ENCODE peak calls at places on chromosome 15, in four cellular contexts. A, B, D and W are unnamed samples.

GRCh38 chr15:46365612-46366011 is 730.8 kb downstream of the SQOR start:
- DNase-seq in A (no peak), B (peak), D (no peak), W (no peak)

GRCh38 chr15:57384816-57385215 is 8.5 kb downstream of the CGNL1 start:
- DNase-seq in A (no peak), B (peak), D (no peak), W (no peak)

GRCh38 chr15:29889545-29890329 is 67.5 kb upstream of the TJP1 start:
- DNase-seq in A (no peak), B (no peak), D (no peak), W (no peak)

GRCh38 chr15:70066004-70066403 is 31.7 kb downstream of the TLE3 start:
- DNase-seq in A (no peak), B (no peak), D (no peak), W (no peak)

GRCh38 chr15:73704869-73705645 is 20.9 kb downstream of the CD276 start:
- DNase-seq in A (peak), B (no peak), D (peak), W (peak)

GRCh38 chr15:50959717-50960116 is 51.2 kb downstream of the AP4E1 start:
- DNase-seq in A (no peak), B (no peak), D (no peak), W (no peak)

GRCh38 chr15:60708684-60709083 is 229.7 kb upstream of the ICE2 start:
- DNase-seq in A (no peak), B (peak), D (no peak), W (no peak)

GRCh38 chr15:71396536-71397125 is 281.4 kb downstream of the THSD4 start:
- DNase-seq in A (no peak), B (no peak), D (no peak), W (no peak)

GRCh38 chr15:89899303-89899946 is 5.6 kb upstream of the AP3S2 start:
- DNase-seq in A (no peak), B (no peak), D (no peak), W (no peak)

GRCh38 chr15:24954783-24955548 is at the start of the genes SNRPN and SNURF:
- DNase-seq in A (peak), B (peak), D (peak), W (peak)

GRCh38 chr15:69920232-69920631 is 177.5 kb downstream of the TLE3 start:
- DNase-seq in A (no peak), B (no peak), D (no peak), W (no peak)

GRCh38 chr15:65373163-65373651 is 4.6 kb downstream of the IGDCC3 start:
- DNase-seq in A (no peak), B (no peak), D (no peak), W (no peak)

GRCh38 chr15:70507772-70508351 is 255.5 kb downstream of the UACA start:
- DNase-seq in A (no peak), B (no peak), D (no peak), W (no peak)

GRCh38 chr15:80578206-80578595 is 116.9 kb upstream of the ABHD17C start:
- DNase-seq in A (no peak), B (no peak), D (no peak), W (no peak)

GRCh38 chr15:72616491-72617210 is 37.8 kb upstream of the GOLGA6B start:
- DNase-seq in A (no peak), B (no peak), D (no peak), W (no peak)

GRCh38 chr15:68599560-68600071 is 20.8 kb downstream of the CORO2B start:
- DNase-seq in A (no peak), B (peak), D (no peak), W (no peak)

GRCh38 chr15:60392986-60393811 is 4.6 kb downstream of the ANXA2 start:
- DNase-seq in A (no peak), B (peak), D (no peak), W (no peak)

GRCh38 chr15:63833246-63833696 is 477 bp downstream of the HERC1 start:
- DNase-seq in A (peak), B (peak), D (no peak), W (peak)

GRCh38 chr15:98420837-98421236 is 227.5 kb upstream of the IGF1R start:
- DNase-seq in A (no peak), B (no peak), D (no peak), W (no peak)

GRCh38 chr15:98800437-98801233 is 152.3 kb downstream of the IGF1R start:
- DNase-seq in A (no peak), B (peak), D (no peak), W (no peak)

GRCh38 chr15:43220991-43221403 is at the start of gene EPB42:
- DNase-seq in A (no peak), B (no peak), D (no peak), W (no peak)

GRCh38 chr15:53746101-53746500 is 13.4 kb downstream of the WDR72 start:
- DNase-seq in A (no peak), B (no peak), D (no peak), W (no peak)

GRCh38 chr15:85620321-85621044 is 174.2 kb downstream of the KLHL25 start:
- DNase-seq in A (no peak), B (peak), D (no peak), W (no peak)

GRCh38 chr15:38547255-38547997 is 17.2 kb downstream of the RASGRP1 start:
- DNase-seq in A (no peak), B (peak), D (no peak), W (no peak)
- TF ChIP-seq CTCF in A (no peak), B (no peak), D (no peak), W (no peak)

GRCh38 chr15:48602358-48603122 is 43.0 kb downstream of the FBN1 start:
- DNase-seq in A (no peak), B (peak), D (no peak), W (no peak)

GRCh38 chr15:48603922-48604321 is 41.6 kb downstream of the FBN1 start:
- DNase-seq in A (no peak), B (no peak), D (no peak), W (no peak)

GRCh38 chr15:48604567-48604966 is 40.9 kb downstream of the FBN1 start:
- DNase-seq in A (no peak), B (no peak), D (no peak), W (no peak)

GRCh38 chr15:48601095-48601494 is 44.4 kb downstream of the FBN1 start:
- DNase-seq in A (no peak), B (no peak), D (no peak), W (no peak)

DNA sequence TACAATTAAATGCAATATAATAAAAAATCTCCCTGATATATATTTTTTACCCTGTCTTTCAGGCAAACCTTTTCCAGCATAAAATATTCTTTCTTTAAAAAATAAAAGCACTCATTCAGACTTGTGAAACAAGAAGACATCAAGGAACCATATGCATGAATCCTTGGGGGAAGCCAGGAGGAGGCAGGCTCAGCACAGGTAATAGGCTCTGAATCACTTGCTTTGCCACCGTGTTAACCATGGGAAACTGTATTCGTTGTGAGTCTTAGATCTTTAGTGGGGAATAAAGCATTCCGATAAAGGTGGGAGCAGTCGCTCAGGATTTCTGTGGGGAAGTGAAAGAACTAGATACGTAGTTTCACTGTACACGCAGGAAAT is 42.4 kb downstream of the FBN1 start:
- DNase-seq in A (no peak), B (no peak), D (no peak), W (no peak)
- TF ChIP-seq CTCF in A (no peak), B (no peak), D (no peak), W (no peak)

GRCh38 chr15:101181349-101181748 is 70.5 kb downstream of the CHSY1 start:
- DNase-seq in A (no peak), B (no peak), D (no peak), W (no peak)
- TF ChIP-seq CTCF in A (no peak), B (no peak), D (no peak), W (no peak)

GRCh38 chr15:40843885-40844542 is at the start of gene SPINT1:
- DNase-seq in A (peak), B (no peak), D (no peak), W (peak)

GRCh38 chr15:40845036-40845435 is 1.2 kb downstream of the SPINT1 start:
- DNase-seq in A (no peak), B (no peak), D (no peak), W (no peak)

GRCh38 chr15:40845511-40846284 is 1.9 kb downstream of the SPINT1 start:
- DNase-seq in A (no peak), B (no peak), D (no peak), W (no peak)

GRCh38 chr15:40843183-40843884 is 514 bp upstream of the SPINT1 start:
- DNase-seq in A (no peak), B (no peak), D (no peak), W (no peak)

GRCh38 chr15:40844543-40844981 is 714 bp downstream of the SPINT1 start:
- DNase-seq in A (peak), B (no peak), D (no peak), W (peak)
- TF ChIP-seq CTCF in A (no peak), B (no peak), D (no peak), W (no peak)